ENCODE peak calls at places on chromosome 3, in six cellular contexts. A is HepG2, S is H1, I is K562, K is GM12892, G is GM12878. P is an unnamed sample.

GRCh38 chr3:69410301-69410700 is 24.4 kb upstream of the FRMD4B start:
- DNase-seq in A (peak), S (no peak), I (peak), K (no peak), G (peak), P (peak)

GRCh38 chr3:33186524-33187367 is 31.9 kb downstream of the SUSD5 start:
- DNase-seq in A (peak), S (no peak), I (no peak), K (no peak), G (no peak), P (no peak)

GRCh38 chr3:192957441-192957951 is 39.8 kb upstream of the MB21D2 start:
- DNase-seq in A (no peak), S (no peak), I (no peak), K (no peak), G (no peak), P (no peak)

GRCh38 chr3:101518421-101518871 is 5.4 kb upstream of the SENP7 start:
- DNase-seq in A (peak), S (no peak), I (no peak), K (peak), G (peak), P (peak)

GRCh38 chr3:44954962-44955361 is 21.0 kb downstream of the ZDHHC3 start:
- DNase-seq in A (peak), S (no peak), I (no peak), K (peak), G (no peak), P (peak)

GRCh38 chr3:179037361-179037760 is 34.2 kb downstream of the ZMAT3 start:
- DNase-seq in A (no peak), S (no peak), I (no peak), K (no peak), G (no peak), P (no peak)

GRCh38 chr3:58038675-58039302 is 30.6 kb downstream of the FLNB start:
- DNase-seq in A (no peak), S (no peak), I (no peak), K (no peak), G (no peak), P (no peak)

GRCh38 chr3:68909719-68910118 is 22.6 kb downstream of the TAFA4 start:
- DNase-seq in A (no peak), S (no peak), I (no peak), K (no peak), G (no peak), P (no peak)

GRCh38 chr3:140953028-140953960 is 11.7 kb downstream of the SLC25A36 start:
- DNase-seq in A (no peak), S (no peak), I (peak), K (no peak), G (no peak), P (no peak)

GRCh38 chr3:17972476-17972875 is 230.0 kb upstream of the TBC1D5 start:
- DNase-seq in A (no peak), S (no peak), I (no peak), K (no peak), G (no peak), P (no peak)

GRCh38 chr3:143548449-143548848 is 299.8 kb downstream of the SLC9A9 start:
- DNase-seq in A (no peak), S (no peak), I (no peak), K (no peak), G (no peak), P (no peak)

GRCh38 chr3:112773864-112774263 is 72.8 kb downstream of the CD200R1L start:
- DNase-seq in A (no peak), S (no peak), I (no peak), K (no peak), G (peak), P (no peak)

GRCh38 chr3:123385981-123386380 is 62.9 kb downstream of the ADCY5 start:
- DNase-seq in A (no peak), S (no peak), I (no peak), K (no peak), G (no peak), P (no peak)

GRCh38 chr3:112531358-112531781 is 30.4 kb downstream of the ATG3 start:
- DNase-seq in A (peak), S (no peak), I (peak), K (no peak), G (no peak), P (no peak)

GRCh38 chr3:94978076-94978475 is 915.2 kb downstream of the NSUN3 start:
- DNase-seq in A (no peak), S (no peak), I (no peak), K (no peak), G (no peak), P (no peak)

GRCh38 chr3:143037867-143038266 is 36.5 kb downstream of the U2SURP start:
- DNase-seq in A (no peak), S (no peak), I (no peak), K (no peak), G (no peak), P (no peak)

DNA sequence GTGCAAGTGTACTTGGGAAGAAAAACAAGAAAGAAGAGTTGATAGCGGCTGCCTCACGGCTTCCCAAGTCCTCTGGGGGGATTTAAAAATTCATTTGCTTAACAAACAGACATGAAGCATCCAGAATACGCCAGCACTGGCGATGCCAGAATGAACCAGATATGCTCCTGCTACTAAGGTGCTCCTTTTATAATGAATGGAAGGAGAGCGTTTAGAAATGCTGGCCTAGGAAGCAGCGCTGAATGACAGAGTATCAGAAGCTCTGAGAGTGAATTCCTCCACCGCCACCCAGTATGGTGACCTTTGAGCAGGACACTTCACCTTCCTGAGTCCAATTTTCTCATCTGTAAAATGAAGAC is 185.9 kb upstream of the TSC22D2 start:
- DNase-seq in A (no peak), S (no peak), I (no peak), K (no peak), G (no peak), P (no peak)
- TF ChIP-seq POLR2AphosphoS5 in A (no peak), S (no peak), I (no peak), K (no peak), G (no peak), P (no peak)

GRCh38 chr3:129224984-129225393 is 24.4 kb upstream of the COPG1 start:
- DNase-seq in A (peak), S (no peak), I (no peak), K (no peak), G (no peak), P (no peak)
- TF ChIP-seq POLR2A in A (peak), S (no peak), I (no peak), K (no peak), G (no peak), P (no peak)

DNA sequence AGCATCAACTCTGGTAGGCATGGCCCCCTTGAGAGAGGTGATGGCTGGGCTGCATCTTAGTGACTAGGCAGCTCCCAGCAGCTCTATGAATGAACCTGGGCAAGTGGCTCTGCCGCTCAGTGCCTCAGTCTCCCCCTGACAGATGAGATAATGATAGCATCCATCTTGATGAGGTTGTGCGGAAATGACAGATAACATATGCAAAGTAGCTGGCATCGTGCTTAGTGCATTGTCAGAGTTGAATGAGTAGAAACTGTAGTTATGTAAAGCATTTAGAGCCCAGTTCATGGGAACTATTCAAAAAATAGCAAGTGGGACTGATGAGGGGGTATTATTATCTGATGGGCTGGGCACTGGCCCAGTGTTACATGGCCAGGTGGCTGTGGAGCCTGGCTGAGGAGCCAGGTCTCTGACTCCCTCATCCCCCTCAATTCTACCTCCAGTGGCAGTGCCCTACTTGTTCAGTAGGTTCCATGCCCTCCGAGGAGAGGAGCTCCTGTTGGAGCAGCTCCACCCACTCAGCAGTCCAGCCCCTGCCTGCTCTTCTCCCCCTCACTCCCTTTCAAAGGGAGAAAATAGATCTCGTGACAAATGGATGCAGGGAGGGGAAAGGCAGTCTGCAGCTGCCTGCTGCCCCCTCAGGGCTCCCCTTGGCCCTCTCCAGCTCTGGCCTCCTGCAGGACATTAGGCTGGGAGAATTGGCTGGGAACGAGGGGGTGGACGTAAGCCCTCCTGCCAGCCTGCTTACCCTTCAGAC is 6.6 kb downstream of the PRKCD start:
- DNase-seq in A (no peak), S (no peak), I (no peak), K (no peak), G (no peak), P (no peak)
- TF ChIP-seq TAF1 in A (no peak), S (no peak), I (no peak), K (no peak), G (no peak), P (no peak)

GRCh38 chr3:172287811-172288477 is 160.3 kb downstream of the GHSR start:
- DNase-seq in A (no peak), S (no peak), I (peak), K (no peak), G (no peak), P (no peak)
- TF ChIP-seq POLR2AphosphoS5 in A (no peak), S (no peak), I (no peak), K (no peak), G (no peak), P (no peak)

P was measured in GM12891.